ENCODE peak calls at places on chromosomes 16 and 17, in seven cellular contexts. R, Y, P, B, J, X and U are unnamed samples.

GRCh38 chr17:69356625-69357024 is 29.7 kb upstream of the ABCA5 start:
- DNase-seq in R (no peak), X (no peak), J (no peak), B (no peak), P (no peak), Y (no peak), U (no peak)

GRCh38 chr16:67504190-67505021 is 21.1 kb upstream of the AGRP start:
- DNase-seq in B (peak), J (peak), Y (peak), P (peak), R (peak), X (peak), U (no peak)

GRCh38 chr17:79788989-79789942 is 7.6 kb downstream of the CBX8 start:
- DNase-seq in X (no peak), J (no peak), P (no peak), R (peak), Y (no peak), B (no peak), U (no peak)

GRCh38 chr17:53462393-53462811 is 360.3 kb upstream of the KIF2B start:
- DNase-seq in X (no peak), R (no peak), Y (no peak), P (no peak), B (no peak), J (no peak), U (no peak)

GRCh38 chr17:70969540-70970034 is 800.3 kb downstream of the KCNJ2 start:
- DNase-seq in R (no peak), J (no peak), X (no peak), Y (no peak), B (no peak), P (no peak), U (no peak)

GRCh38 chr17:83056583-83057396 is 22.6 kb upstream of the METRNL start:
- DNase-seq in Y (no peak), P (no peak), R (peak), X (no peak), J (peak), B (no peak), U (peak)

GRCh38 chr17:82884341-82884871 is 44.6 kb upstream of the ZNF750 start:
- DNase-seq in Y (no peak), J (no peak), P (no peak), B (no peak), R (no peak), X (peak), U (no peak)

GRCh38 chr16:680967-681745 is 946 bp downstream of the STUB1 start:
- DNase-seq in P (peak), X (no peak), Y (peak), R (peak), B (no peak), J (peak), U (no peak)

GRCh38 chr16:85570735-85571562 is 42.2 kb upstream of the GSE1 start:
- DNase-seq in X (peak), P (no peak), Y (peak), B (peak), J (peak), R (peak), U (no peak)

GRCh38 chr17:17512866-17513265 is 16.7 kb upstream of the RASD1 start:
- DNase-seq in J (no peak), Y (no peak), X (no peak), P (no peak), R (no peak), B (no peak), U (no peak)

GRCh38 chr16:86117756-86118155 is 218.8 kb downstream of the IRF8 start:
- DNase-seq in J (no peak), R (no peak), B (no peak), Y (no peak), X (no peak), P (no peak), U (no peak)

GRCh38 chr16:55779391-55780094 is 53.4 kb downstream of the CES1 start:
- DNase-seq in B (no peak), J (no peak), P (no peak), Y (no peak), X (no peak), R (no peak), U (no peak)

GRCh38 chr16:3643095-3643730 is 11.3 kb upstream of the DNASE1 start:
- DNase-seq in R (peak), P (no peak), B (peak), X (no peak), J (no peak), Y (peak), U (no peak)

GRCh38 chr17:30600830-30601494 is 123.8 kb downstream of the GOSR1 start:
- DNase-seq in X (peak), B (peak), R (no peak), Y (peak), P (peak), J (peak), U (no peak)

GRCh38 chr17:73611630-73612029 is 32.6 kb downstream of the SDK2 start:
- DNase-seq in B (no peak), J (no peak), R (no peak), P (no peak), X (no peak), Y (no peak), U (no peak)

GRCh38 chr16:56681939-56682702 is at the start of gene MT1X:
- DNase-seq in B (peak), Y (peak), R (peak), X (peak), J (peak), P (peak), U (peak)

GRCh38 chr17:69539781-69540319 is 125.4 kb downstream of the MAP2K6 start:
- DNase-seq in J (no peak), R (no peak), X (no peak), P (peak), Y (no peak), B (no peak), U (no peak)

GRCh38 chr16:30352488-30353401 is 2.4 kb downstream of the CD2BP2 start:
- DNase-seq in J (no peak), P (no peak), Y (no peak), B (no peak), R (peak), X (no peak), U (peak)

GRCh38 chr16:4511441-4512082 is 27.0 kb downstream of the CDIP1 start:
- DNase-seq in Y (no peak), X (peak), B (peak), P (peak), R (peak), J (peak), U (no peak)

GRCh38 chr16:66028505-66029216 is 337.8 kb upstream of the CDH5 start:
- DNase-seq in R (no peak), J (no peak), X (no peak), P (no peak), B (no peak), Y (no peak), U (no peak)

GRCh38 chr17:19000531-19001011 is 4.0 kb downstream of the FAM83G start:
- DNase-seq in R (no peak), X (no peak), B (peak), P (peak), J (peak), Y (no peak), U (no peak)

GRCh38 chr17:7844292-7845154 is 10.3 kb upstream of the TMEM88 start:
- DNase-seq in P (peak), X (peak), J (peak), B (peak), Y (peak), R (peak), U (peak)

GRCh38 chr17:7843536-7844291 is 9.7 kb downstream of the KDM6B start:
- DNase-seq in R (peak), P (peak), X (peak), J (peak), Y (peak), B (peak), U (peak)

GRCh38 chr17:7841622-7842379 is 7.8 kb downstream of the KDM6B start:
- DNase-seq in Y (peak), X (peak), R (peak), J (peak), P (peak), B (peak), U (peak)

GRCh38 chr17:7842380-7842949 is 8.4 kb downstream of the KDM6B start:
- DNase-seq in Y (peak), R (peak), X (peak), B (peak), P (peak), J (peak), U (peak)

DNA sequence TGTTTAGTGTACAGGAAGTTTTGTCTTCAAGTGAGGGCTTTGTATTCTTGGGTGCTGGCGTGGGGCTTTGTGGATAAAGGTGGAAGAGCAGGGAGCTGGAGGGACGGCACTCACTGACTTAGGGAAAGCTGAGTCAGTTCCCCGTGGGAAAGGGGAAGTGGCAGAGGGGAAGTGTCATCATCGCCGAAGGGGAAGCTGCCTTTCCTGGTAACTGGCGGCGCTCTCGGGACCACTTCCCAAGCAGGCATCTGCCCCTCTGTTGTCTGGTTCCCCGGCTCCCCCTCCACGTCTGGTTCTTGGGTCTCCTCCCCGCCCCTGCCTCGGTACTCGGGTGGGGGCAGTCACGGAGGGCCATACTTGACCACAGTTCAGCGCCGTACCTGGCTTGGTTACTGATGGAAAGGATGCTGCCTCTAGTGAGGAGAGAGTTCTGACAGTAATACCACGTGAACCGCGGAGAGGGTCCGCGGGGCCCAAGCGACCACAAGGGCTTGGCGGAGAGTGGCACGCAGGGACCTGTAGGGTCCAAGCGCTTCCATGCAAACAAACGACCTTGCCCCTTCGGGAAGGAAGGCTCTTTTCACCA is 9.0 kb downstream of the KDM6B start:
- DNase-seq in R (peak), Y (peak), J (peak), P (peak), X (peak), B (no peak), U (peak)
- TF ChIP-seq POLR2A in R (peak), Y (peak), J (peak), P (no peak), X (no peak), B (peak), U (peak)

GRCh38 chr17:1765576-1765975 is 3.7 kb downstream of the SERPINF1 start:
- DNase-seq in J (no peak), R (no peak), Y (no peak), X (no peak), B (no peak), P (no peak), U (no peak)

GRCh38 chr17:1766382-1767135 is 4.7 kb downstream of the SERPINF1 start:
- DNase-seq in R (no peak), J (no peak), P (no peak), Y (no peak), B (no peak), X (peak), U (no peak)

GRCh38 chr17:1762233-1762905 is 509 bp downstream of the SERPINF1 start:
- DNase-seq in Y (no peak), J (no peak), X (peak), R (no peak), P (no peak), B (peak), U (no peak)

GRCh38 chr17:1762906-1763829 is 1.3 kb downstream of the SERPINF1 start:
- DNase-seq in R (no peak), J (no peak), Y (no peak), B (peak), P (peak), X (peak), U (no peak)

GRCh38 chr17:1764274-1764673 is 2.4 kb downstream of the SERPINF1 start:
- DNase-seq in R (peak), J (peak), Y (peak), X (peak), B (no peak), P (no peak), U (peak)
- TF ChIP-seq POLR2A in R (no peak), J (no peak), Y (peak), X (no peak), B (no peak), P (no peak), U (no peak)

GRCh38 chr17:81683208-81683583 is 401 bp downstream of the ARL16 start:
- DNase-seq in J (no peak), P (no peak), Y (no peak), B (no peak), R (no peak), X (no peak), U (no peak)

GRCh38 chr17:81682565-81683207 is 911 bp downstream of the ARL16 start:
- DNase-seq in X (no peak), J (no peak), B (no peak), Y (no peak), R (no peak), P (no peak), U (no peak)

GRCh38 chr17:81685108-81685507 is 1.3 kb downstream of the HGS start:
- DNase-seq in J (peak), P (no peak), X (no peak), R (no peak), Y (no peak), B (no peak), U (no peak)

GRCh38 chr17:81683584-81684441 is at the start of the genes ARL16 and HGS:
- DNase-seq in R (peak), B (peak), J (peak), P (peak), Y (peak), X (peak), U (peak)

GRCh38 chr17:81684442-81684911 is 666 bp downstream of the HGS start:
- DNase-seq in R (no peak), J (peak), X (no peak), P (no peak), Y (no peak), B (peak), U (no peak)
- TF ChIP-seq POLR2A in R (no peak), J (no peak), X (no peak), P (no peak), Y (no peak), B (no peak), U (no peak)

GRCh38 chr17:75508848-75509450 is 6.4 kb downstream of the CASKIN2 start:
- DNase-seq in Y (no peak), P (no peak), J (no peak), X (peak), B (no peak), R (peak), U (no peak)

GRCh38 chr17:75511610-75512575 is 3.4 kb downstream of the CASKIN2 start:
- DNase-seq in Y (peak), X (peak), P (no peak), J (peak), B (peak), R (peak), U (no peak)

GRCh38 chr17:75512946-75513666 is 2.2 kb downstream of the CASKIN2 start:
- DNase-seq in Y (no peak), R (no peak), J (no peak), X (no peak), P (no peak), B (no peak), U (no peak)

GRCh38 chr17:75509528-75510258 is 5.6 kb downstream of the CASKIN2 start:
- DNase-seq in X (peak), B (no peak), Y (peak), J (peak), P (no peak), R (peak), U (no peak)

GRCh38 chr17:75511270-75511609 is 4.1 kb downstream of the CASKIN2 start:
- DNase-seq in B (no peak), X (no peak), J (no peak), Y (no peak), R (no peak), P (no peak), U (no peak)
- TF ChIP-seq POLR2A in B (no peak), X (no peak), J (no peak), Y (no peak), R (no peak), P (no peak), U (no peak)

DNA sequence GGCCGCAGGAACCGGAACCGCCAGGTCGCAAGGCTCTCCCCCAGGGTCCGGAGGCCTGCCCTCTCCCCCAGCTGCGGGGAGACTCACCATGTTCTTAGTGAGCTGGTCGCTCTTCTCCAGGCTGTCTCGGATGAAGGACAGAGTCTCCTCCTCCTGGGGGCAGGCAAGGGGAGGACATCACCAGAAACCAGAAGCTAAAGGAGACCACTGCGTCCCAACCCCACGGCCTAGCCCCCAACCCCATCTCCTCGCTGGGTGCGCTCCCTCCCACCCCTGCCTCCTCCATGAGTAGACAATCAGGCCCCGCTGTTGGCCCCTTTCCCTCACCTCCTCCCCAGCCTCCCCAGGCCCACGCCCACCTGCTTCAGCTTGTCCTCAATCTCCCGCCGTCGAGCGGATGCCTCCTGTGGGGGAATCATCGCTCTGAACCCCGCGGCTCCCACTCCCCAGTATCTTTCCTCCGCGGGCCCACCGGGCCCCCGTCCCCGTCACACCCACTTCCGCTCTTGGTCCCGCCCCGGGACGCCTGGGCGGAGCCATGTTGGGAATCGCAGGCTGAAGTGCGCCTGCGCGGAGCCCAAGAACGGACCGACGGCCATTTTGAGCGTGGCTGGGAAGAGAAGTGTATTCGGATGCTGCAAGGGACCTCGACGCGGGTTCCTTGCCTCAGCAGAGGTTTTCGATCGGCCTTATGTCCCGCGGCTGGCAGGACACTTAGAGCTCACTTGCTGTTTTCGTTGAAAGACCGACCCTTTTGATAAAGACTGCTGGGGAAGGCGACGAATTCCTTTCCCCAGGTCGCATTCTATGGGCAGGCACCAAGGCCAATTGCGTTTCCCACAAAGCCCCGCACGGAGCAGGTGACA is at the start of gene EXOC7:
- DNase-seq in J (peak), B (peak), R (peak), X (peak), P (peak), Y (peak), U (peak)
- TF ChIP-seq POLR2A in J (no peak), B (peak), R (no peak), X (no peak), P (peak), Y (peak), U (peak)

GRCh38 chr17:28350271-28350670 is 7.1 kb downstream of the POLDIP2 start:
- DNase-seq in Y (no peak), X (no peak), P (no peak), R (no peak), J (no peak), B (no peak), U (no peak)
- TF ChIP-seq POLR2A in Y (no peak), X (no peak), P (no peak), R (no peak), J (no peak), B (no peak), U (no peak)

GRCh38 chr17:44283374-44284023 is 15.6 kb upstream of the SLC4A1 start:
- DNase-seq in B (no peak), R (no peak), X (no peak), P (no peak), J (no peak), Y (no peak), U (no peak)

GRCh38 chr17:44280383-44280782 is 12.4 kb upstream of the SLC4A1 start:
- DNase-seq in X (no peak), Y (peak), R (no peak), J (no peak), B (no peak), P (no peak), U (no peak)

GRCh38 chr17:44278006-44278405 is 10.1 kb upstream of the SLC4A1 start:
- DNase-seq in Y (no peak), X (no peak), P (no peak), B (no peak), R (no peak), J (no peak), U (no peak)

GRCh38 chr17:44281570-44281969 is 13.6 kb upstream of the SLC4A1 start:
- DNase-seq in B (peak), P (no peak), R (no peak), X (no peak), Y (no peak), J (no peak), U (no peak)

GRCh38 chr17:44279586-44280344 is 11.8 kb upstream of the SLC4A1 start:
- DNase-seq in P (peak), B (peak), Y (peak), X (peak), R (peak), J (peak), U (no peak)
- TF ChIP-seq POLR2A in P (no peak), B (no peak), Y (peak), X (no peak), R (no peak), J (no peak), U (no peak)